ENCODE peak calls at places on chromosomes 7 and 10, in eight cellular contexts. W, X, J, L, T, C, B and H are unnamed samples. For H3K36me3 and H3K4me1, the result is how much of the 10 kb centered on the place peaks cover.

GRCh38 chr10:99815611-99816010 is 33.2 kb downstream of the ABCC2 start:
- DNase-seq in C (no peak), W (no peak), X (no peak), L (no peak), T (no peak), B (no peak), J (peak), H (no peak)

GRCh38 chr10:124211921-124212320 is 118.5 kb upstream of the CHST15 start:
- DNase-seq in W (no peak), L (no peak), B (no peak), T (no peak), J (no peak), C (no peak), X (no peak), H (no peak)

GRCh38 chr10:42781893-42782445 is 626 bp upstream of the BMS1 start:
- DNase-seq in L (peak), T (no peak), J (no peak), C (peak), X (no peak), W (peak), B (no peak), H (no peak)

GRCh38 chr7:1770331-1770730 is 100.3 kb downstream of the ELFN1 start:
- DNase-seq in B (no peak), W (no peak), X (no peak), J (no peak), C (no peak), T (no peak), L (no peak), H (no peak)

GRCh38 chr10:19788075-19788686 is 28.1 kb upstream of the PLXDC2 start:
- DNase-seq in B (no peak), J (peak), C (peak), W (no peak), T (peak), X (peak), L (peak), H (peak)

GRCh38 chr10:29117781-29118180 is 171.1 kb upstream of the LYZL1 start:
- DNase-seq in L (no peak), W (no peak), X (no peak), J (no peak), T (no peak), B (no peak), C (no peak), H (no peak)

GRCh38 chr7:3076700-3077099 is 33.0 kb upstream of the CARD11 start:
- DNase-seq in X (no peak), T (no peak), C (no peak), W (no peak), L (no peak), B (no peak), J (no peak), H (no peak)

GRCh38 chr7:30815016-30815854 is 44.0 kb downstream of the MINDY4 start:
- DNase-seq in W (peak), B (no peak), J (no peak), L (peak), X (no peak), T (no peak), C (no peak), H (peak)

GRCh38 chr7:7651479-7651878 is 10.9 kb downstream of the UMAD1 start:
- DNase-seq in J (no peak), C (no peak), L (no peak), T (no peak), W (no peak), X (no peak), B (no peak), H (no peak)

GRCh38 chr7:100130608-100131453 is 4.1 kb downstream of the MBLAC1 start:
- DNase-seq in J (peak), W (peak), B (peak), C (peak), L (peak), T (peak), X (peak), H (peak)

GRCh38 chr10:115844592-115844991 is 428.4 kb downstream of the GFRA1 start:
- DNase-seq in X (peak), J (no peak), W (no peak), B (no peak), T (no peak), C (no peak), L (no peak), H (no peak)

GRCh38 chr10:33249137-33249536 is 85.3 kb downstream of the NRP1 start:
- DNase-seq in J (no peak), T (no peak), B (no peak), W (no peak), C (no peak), X (no peak), L (no peak), H (no peak)

GRCh38 chr10:33247221-33247907 is 87.1 kb downstream of the NRP1 start:
- DNase-seq in J (no peak), L (no peak), X (no peak), B (no peak), T (no peak), W (no peak), C (no peak), H (no peak)

GRCh38 chr10:33249659-33250058 is 84.8 kb downstream of the NRP1 start:
- DNase-seq in T (no peak), L (no peak), C (no peak), J (no peak), W (no peak), X (no peak), B (no peak), H (no peak)

GRCh38 chr10:33245343-33245742 is 89.1 kb downstream of the NRP1 start:
- DNase-seq in B (no peak), T (no peak), X (no peak), W (no peak), C (no peak), J (no peak), L (no peak), H (no peak)

DNA sequence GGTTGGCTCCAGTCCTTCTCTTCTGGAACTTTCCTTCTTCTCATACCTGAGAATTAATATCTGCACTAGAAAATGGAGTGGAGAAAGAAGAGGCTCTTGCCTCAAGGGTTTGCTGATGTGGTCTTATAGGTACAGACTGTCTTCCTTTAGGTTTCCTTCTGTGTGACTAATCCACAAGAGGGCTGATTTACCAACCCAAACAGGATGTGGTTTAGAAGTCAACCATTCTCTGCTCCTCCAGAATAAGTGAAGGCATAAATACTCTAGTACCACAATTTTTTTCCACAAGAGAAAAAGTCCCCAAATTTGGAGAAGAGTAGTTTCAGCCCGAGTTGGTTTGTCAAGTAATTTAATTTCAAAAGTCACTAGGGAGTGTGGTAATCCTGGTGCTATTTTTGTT is 85.8 kb downstream of the NRP1 start:
- DNase-seq in B (no peak), C (no peak), J (peak), T (no peak), L (no peak), X (no peak), W (no peak), H (peak)
- H3K36me3 ChIP-seq in B (under half), C (under half), J (under half), T (under half), L (under half), X (half or more), W (under half), H (under half)

DNA sequence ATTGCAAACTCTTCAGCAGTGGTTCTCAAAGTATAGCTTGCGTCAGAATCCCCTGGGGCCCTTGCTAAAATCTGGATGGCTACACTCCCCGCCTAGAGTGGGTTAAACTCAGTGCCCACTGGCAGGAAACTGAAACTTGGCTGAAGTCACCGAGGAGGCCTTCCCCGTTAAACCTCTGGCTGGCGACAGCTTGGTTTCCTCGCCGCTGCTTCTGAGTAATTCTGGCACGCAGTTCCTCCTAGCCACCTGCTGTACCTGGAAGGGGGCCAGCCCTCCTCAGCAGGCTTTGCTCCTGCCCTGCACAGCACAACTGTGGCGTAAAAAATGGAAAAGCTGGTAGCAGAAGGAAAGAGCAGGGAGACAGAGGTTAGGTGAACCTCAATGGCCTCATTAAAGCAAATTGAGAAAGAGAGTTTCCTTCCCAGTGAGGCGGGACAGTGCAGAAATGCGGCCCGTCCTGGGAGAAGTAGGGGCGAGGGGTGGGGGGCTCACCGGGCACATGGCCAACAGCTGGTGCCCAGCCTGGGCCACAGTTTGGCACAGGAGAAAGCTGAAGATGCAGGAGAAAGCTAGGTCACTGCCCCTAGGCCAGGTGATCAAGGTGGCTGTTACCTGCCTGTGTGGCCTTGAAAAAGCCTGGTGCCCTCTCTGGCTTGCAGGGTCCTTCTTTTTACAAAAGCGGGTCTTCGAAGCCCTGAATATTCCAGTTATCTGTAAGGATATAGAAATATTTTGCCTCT is 46.6 kb downstream of the ALOX5 start:
- DNase-seq in X (no peak), J (peak), B (peak), T (peak), W (peak), C (peak), L (peak), H (peak)
- H3K4me1 ChIP-seq in X (under half), J (under half), B (half or more), T (under half), W (under half), C (under half), L (under half), H (under half)

GRCh38 chr10:60797200-60797599 is 18.9 kb downstream of the CDK1 start:
- DNase-seq in J (no peak), L (no peak), C (no peak), W (no peak), T (no peak), X (no peak), B (no peak), H (no peak)
- H3K36me3 ChIP-seq in J (under half), L (under half), C (under half), W (under half), T (under half), X (under half), B (under half), H (under half)

DNA sequence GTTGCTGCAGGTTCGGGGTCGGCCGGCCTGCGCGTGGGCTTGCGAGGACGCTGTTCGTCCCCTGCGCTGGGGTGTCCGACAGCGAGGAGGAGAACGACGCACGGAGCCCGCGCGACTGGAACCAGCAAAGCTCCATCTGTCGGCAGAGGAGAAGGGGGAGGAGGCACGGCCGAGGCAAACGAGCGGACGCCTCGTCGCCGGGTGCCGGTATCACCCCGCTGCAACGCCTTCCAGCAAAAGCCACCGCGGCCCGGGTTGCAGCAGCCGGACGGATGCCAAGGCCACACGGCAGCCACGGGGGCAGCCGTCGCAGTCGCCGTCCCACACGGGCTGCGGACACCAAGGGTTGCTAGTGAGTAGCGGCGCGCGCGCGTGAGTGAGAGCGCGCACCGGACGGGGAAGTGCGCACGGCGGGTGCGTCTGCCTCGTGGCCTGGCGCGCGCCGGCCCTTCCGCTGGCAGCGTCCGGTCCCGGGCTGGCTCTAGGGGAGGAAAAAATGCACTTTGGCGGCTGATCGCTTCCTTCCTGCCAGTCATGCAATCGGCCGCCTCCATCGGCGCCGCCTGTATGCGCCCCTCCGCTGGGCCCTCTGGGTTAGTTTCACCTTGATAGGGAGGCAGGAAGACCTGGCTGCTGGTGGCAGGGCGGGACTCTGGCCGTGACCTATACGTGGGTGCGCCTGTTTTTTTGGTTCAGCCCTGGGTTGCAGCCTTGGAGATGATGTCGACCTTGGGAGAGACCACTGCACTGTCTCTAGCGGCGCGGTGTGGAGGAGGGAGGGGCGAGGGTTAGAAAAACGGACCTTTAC is 446 bp downstream of the STAMBPL1 start:
- DNase-seq in C (peak), L (peak), T (peak), W (peak), X (peak), J (peak), B (peak), H (peak)
- H3K4me1 ChIP-seq in C (under half), L (under half), T (under half), W (under half), X (under half), J (under half), B (under half), H (under half)

GRCh38 chr10:129140861-129141260 is 326.2 kb upstream of the MGMT start:
- DNase-seq in X (no peak), W (no peak), J (no peak), L (no peak), C (no peak), B (no peak), T (no peak), H (no peak)
- H3K36me3 ChIP-seq in X (under half), W (under half), J (under half), L (under half), C (under half), B (under half), T (under half), H (under half)

GRCh38 chr10:13955426-13955825 is 368.7 kb downstream of the PRPF18 start:
- DNase-seq in T (no peak), B (no peak), L (no peak), X (no peak), J (no peak), W (no peak), C (no peak), H (no peak)
- H3K4me1 ChIP-seq in T (under half), B (under half), L (under half), X (under half), J (under half), W (under half), C (under half), H (under half)

DNA sequence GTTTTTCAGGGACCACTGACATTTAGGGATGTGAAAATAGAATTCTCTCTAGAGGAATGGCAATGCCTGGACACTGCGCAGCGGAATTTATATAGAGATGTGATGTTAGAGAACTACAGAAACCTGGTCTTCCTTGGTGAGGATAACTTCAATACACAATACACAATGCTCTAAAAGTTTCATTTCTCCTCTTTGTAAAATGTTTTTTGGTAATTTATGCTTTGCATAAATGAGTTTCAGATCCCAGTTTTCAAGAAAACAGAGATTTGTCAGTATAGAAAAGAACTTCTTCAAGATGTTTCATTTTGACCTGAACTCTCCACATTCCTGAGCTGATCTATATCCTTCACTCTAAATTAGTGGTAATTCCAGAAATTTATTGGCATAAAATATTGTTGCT is 14.2 kb downstream of the ZNF92 start:
- DNase-seq in C (no peak), T (no peak), B (no peak), L (no peak), X (no peak), W (no peak), J (no peak), H (no peak)
- H3K36me3 ChIP-seq in C (under half), T (under half), B (under half), L (under half), X (under half), W (under half), J (under half), H (half or more)

GRCh38 chr10:12704488-12704887 is 297.0 kb downstream of the CCDC3 start:
- DNase-seq in L (no peak), W (no peak), C (no peak), B (no peak), T (no peak), J (no peak), X (no peak), H (no peak)

GRCh38 chr10:12702215-12702614 is 299.3 kb downstream of the CCDC3 start:
- DNase-seq in W (no peak), X (no peak), J (no peak), T (no peak), B (no peak), L (peak), C (no peak), H (no peak)

GRCh38 chr10:12703813-12704212 is 297.7 kb downstream of the CCDC3 start:
- DNase-seq in X (no peak), J (peak), T (no peak), L (no peak), W (no peak), B (no peak), C (no peak), H (no peak)

GRCh38 chr10:12701696-12702095 is 299.8 kb downstream of the CCDC3 start:
- DNase-seq in L (peak), X (no peak), J (peak), B (no peak), T (no peak), W (no peak), C (no peak), H (no peak)

DNA sequence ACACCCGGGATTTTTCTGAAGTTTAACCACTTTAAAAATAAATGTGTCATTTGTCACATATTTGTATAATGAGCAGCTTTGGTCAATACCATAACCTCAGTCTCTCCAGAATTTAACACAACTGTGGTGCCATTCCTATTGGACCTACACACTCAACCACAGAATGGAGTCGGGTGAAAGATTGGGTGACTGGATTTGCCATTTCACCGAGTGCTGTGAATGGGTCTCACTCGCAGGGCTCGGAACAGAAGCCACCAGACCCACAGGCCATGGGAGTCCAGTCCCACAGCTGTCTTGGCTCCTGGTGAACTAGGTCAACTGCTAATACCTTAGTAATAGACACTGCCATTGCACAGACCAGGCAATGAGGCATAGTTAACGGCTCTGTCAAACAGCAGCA is 298.4 kb downstream of the CCDC3 start:
- DNase-seq in J (no peak), B (no peak), T (no peak), L (peak), W (no peak), X (no peak), C (no peak), H (no peak)
- H3K4me1 ChIP-seq in J (under half), B (under half), T (under half), L (under half), W (under half), X (under half), C (half or more), H (under half)

DNA sequence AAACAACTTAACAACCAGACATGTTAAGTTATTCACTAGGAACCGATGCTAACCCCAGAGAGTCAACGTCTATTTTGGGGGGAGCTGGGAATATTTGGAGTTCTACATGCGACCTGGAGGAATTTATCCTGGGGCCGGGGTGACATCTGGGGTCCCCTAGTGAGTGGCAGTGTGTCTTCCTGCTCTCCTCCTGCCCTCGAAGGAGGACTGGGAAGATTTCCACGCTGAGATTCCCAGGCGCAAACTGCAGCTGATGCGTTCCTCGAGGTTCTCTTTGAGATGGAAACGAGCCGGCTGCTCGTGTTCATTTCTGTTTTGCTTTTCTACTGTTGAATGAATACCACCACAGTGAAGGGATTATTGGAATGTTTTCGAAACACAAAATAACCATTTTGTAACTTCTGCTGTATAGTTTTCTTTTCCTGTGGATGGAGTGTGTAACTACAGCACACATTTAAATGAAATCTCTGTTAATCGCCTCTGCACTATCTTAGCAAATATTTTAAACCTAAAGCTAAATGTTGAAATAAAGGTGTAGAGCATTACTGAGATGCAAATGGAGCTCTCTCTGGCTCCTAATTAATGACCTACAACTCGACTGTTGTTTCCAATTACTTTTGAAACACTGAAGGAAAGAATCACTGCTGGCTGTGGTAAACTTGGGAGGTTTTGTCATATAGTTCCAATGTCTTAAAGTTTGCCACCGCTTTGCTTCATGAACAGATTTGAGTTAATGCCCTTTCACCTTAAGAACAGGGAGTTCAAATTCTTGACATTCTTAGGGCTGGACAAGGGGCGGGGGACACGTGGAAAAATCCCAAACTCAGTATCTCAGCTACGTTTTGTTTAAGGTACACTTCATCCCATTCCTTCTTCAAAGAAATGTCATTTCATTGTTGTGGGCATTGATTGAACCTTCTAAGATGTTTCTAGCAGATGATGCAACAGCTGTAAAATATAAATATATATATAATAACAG is 21.1 kb downstream of the GATA3 start:
- DNase-seq in C (no peak), L (no peak), J (no peak), X (no peak), B (no peak), W (no peak), T (no peak), H (no peak)
- H3K36me3 ChIP-seq in C (under half), L (under half), J (under half), X (under half), B (under half), W (under half), T (under half), H (under half)